ENCODE peak calls at places on chromosomes 13 and 19, in five cellular contexts. K, F, H, Z and A are unnamed samples. For H3K36me3, the result is how much of the 10 kb centered on the place peaks cover.

GRCh38 chr19:17762505-17763229 is 11.4 kb downstream of the FCHO1 start:
- DNase-seq in K (peak), F (peak), H (peak), Z (peak), A (no peak)

GRCh38 chr13:108033800-108034707 is 181.3 kb downstream of the LIG4 start:
- DNase-seq in K (no peak), F (no peak), H (no peak), Z (no peak), A (no peak)

GRCh38 chr13:74074723-74075122 is 59.5 kb downstream of the KLF12 start:
- DNase-seq in K (no peak), F (no peak), H (peak), Z (peak), A (no peak)

GRCh38 chr13:35630551-35631275 is 154.2 kb upstream of the MAB21L1 start:
- DNase-seq in K (peak), F (no peak), H (peak), Z (peak), A (no peak)

GRCh38 chr19:35042954-35043604 is 1.6 kb downstream of the HPN start:
- DNase-seq in K (no peak), F (no peak), H (no peak), Z (no peak), A (no peak)

GRCh38 chr13:100229603-100230002 is 140.7 kb downstream of the PCCA start:
- DNase-seq in K (no peak), F (peak), H (no peak), Z (no peak), A (no peak)

GRCh38 chr13:110023729-110024645 is 237.6 kb upstream of the IRS2 start:
- DNase-seq in K (peak), F (no peak), H (peak), Z (peak), A (no peak)

GRCh38 chr13:110705356-110705825 is 525 bp downstream of the CARS2 start:
- DNase-seq in K (no peak), F (no peak), H (no peak), Z (no peak), A (no peak)

GRCh38 chr13:109914111-109914510 is 127.7 kb upstream of the IRS2 start:
- DNase-seq in K (no peak), F (peak), H (no peak), Z (no peak), A (no peak)

GRCh38 chr13:35923347-35923746 is 207.8 kb downstream of the DCLK1 start:
- DNase-seq in K (no peak), F (peak), H (peak), Z (peak), A (no peak)

GRCh38 chr13:87089391-87089790 is 581.8 kb upstream of the SLITRK5 start:
- DNase-seq in K (no peak), F (no peak), H (peak), Z (peak), A (no peak)

GRCh38 chr19:45693168-45693788 is 812 bp downstream of the QPCTL start:
- DNase-seq in K (peak), F (peak), H (peak), Z (peak), A (peak)

GRCh38 chr19:39406656-39407393 is at the start of gene ZFP36:
- DNase-seq in K (peak), F (peak), H (peak), Z (peak), A (peak)

GRCh38 chr19:13132471-13133166 is 14.6 kb downstream of the NACC1 start:
- DNase-seq in K (no peak), F (no peak), H (peak), Z (peak), A (no peak)

GRCh38 chr13:90105881-90106496 is 1241.5 kb upstream of the MIR17HG start:
- DNase-seq in K (no peak), F (no peak), H (peak), Z (no peak), A (no peak)

GRCh38 chr19:13699786-13700185 is 64.5 kb upstream of the MRI1 start:
- DNase-seq in K (no peak), F (no peak), H (no peak), Z (no peak), A (no peak)

GRCh38 chr19:50380767-50381166 is 3.4 kb upstream of the POLD1 start:
- DNase-seq in K (no peak), F (no peak), H (no peak), Z (no peak), A (no peak)

GRCh38 chr13:80618777-80619176 is 277.9 kb upstream of the SPRY2 start:
- DNase-seq in K (no peak), F (no peak), H (peak), Z (no peak), A (no peak)
- H3K36me3 ChIP-seq in K (under half), F (under half), H (under half), Z (under half), A (under half)

GRCh38 chr19:617551-618246 is 15.6 kb downstream of the POLRMT start:
- DNase-seq in K (no peak), F (no peak), H (no peak), Z (no peak), A (no peak)
- H3K36me3 ChIP-seq in K (under half), F (half or more), H (under half), Z (under half), A (under half)

DNA sequence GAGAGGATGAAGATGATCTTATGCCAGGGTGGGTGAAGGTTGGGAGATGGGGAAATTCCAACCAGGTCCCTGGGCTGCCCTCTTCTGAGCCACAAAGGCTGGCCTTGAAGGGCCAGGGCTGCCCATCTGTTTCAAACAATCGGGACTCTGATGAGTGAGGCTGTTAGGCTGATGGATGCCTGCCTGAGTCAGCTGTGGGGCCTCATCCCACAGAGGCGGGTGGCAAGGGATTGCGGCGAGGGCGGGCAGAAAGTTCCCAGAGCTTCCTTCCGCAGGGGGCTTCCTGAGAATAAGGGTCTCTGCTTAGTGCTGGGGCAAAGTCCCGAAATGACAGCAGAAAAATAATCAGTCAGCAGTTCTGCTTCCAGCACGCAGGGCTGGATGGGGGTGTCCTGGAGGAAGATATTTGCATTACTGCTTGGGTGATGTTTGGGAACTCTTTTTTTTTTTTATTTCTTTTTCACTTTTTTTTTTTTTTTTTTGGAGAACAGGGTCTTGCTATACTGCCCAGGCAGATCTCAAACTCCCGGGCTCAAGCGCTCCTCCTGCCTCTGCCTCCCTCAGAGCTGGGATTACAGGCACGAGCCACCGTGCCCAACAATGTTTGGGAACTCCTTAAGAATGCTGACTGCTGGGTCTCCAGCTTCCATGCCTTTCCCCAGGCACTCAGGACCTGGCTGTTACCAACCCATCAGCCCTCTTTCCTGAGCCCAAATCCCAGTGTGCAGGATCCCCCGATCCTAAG is 14.1 kb downstream of the SH3GL1 start:
- DNase-seq in K (no peak), F (no peak), H (no peak), Z (peak), A (no peak)
- H3K36me3 ChIP-seq in K (under half), F (under half), H (under half), Z (under half), A (under half)

DNA sequence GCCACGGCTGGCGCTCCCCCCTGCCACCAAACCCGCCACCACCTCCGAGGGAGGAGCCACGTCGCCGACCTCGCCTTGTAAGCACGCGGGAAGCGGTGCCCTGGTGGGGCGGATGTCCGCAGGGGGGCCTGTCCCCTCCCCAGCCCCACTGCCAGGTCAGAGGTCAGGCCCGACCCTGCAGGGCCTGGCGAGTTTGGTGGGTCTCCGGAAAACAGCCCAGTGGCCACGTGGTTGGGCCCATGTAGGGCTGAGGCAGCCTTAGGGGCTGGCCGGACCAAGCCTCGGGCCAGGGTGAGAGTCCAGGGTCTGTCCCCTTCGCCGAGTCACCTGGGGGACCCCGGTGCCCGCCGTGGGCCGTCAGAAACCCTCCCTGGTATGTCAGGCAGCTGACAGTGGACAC is 26.5 kb downstream of the SMIM24 start:
- DNase-seq in K (no peak), F (no peak), H (no peak), Z (no peak), A (no peak)
- H3K36me3 ChIP-seq in K (under half), F (half or more), H (under half), Z (half or more), A (under half)

DNA sequence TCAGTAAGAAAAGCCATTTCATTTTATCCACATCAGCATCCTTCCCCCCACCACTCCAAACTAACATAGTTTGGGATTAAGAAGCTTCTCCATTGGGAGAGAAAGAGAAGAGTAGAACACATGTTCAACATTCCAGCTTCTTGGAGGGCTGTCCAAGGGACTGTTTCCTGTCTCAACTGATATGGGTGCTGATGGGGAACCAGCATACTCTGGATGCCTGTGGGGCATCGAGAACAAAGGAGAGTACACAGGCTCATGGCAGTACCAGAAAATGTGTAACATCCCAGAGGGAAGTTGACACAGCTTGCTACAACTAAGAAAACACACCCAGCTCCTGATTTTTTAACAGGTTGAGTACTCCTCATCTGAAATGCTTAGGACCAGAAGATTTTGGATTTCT is 24.7 kb downstream of the SUCLA2 start:
- DNase-seq in K (no peak), F (no peak), H (peak), Z (no peak), A (no peak)
- H3K36me3 ChIP-seq in K (under half), F (under half), H (under half), Z (under half), A (under half)

GRCh38 chr19:1365964-1366695 is 17.6 kb upstream of the NDUFS7 start:
- DNase-seq in K (no peak), F (no peak), H (no peak), Z (no peak), A (no peak)

GRCh38 chr19:1370579-1371361 is 12.9 kb upstream of the NDUFS7 start:
- DNase-seq in K (no peak), F (no peak), H (no peak), Z (no peak), A (no peak)

GRCh38 chr19:1366899-1367870 is 16.5 kb upstream of the NDUFS7 start:
- DNase-seq in K (no peak), F (no peak), H (no peak), Z (no peak), A (no peak)

GRCh38 chr19:1373042-1373533 is 10.6 kb upstream of the NDUFS7 start:
- DNase-seq in K (no peak), F (no peak), H (no peak), Z (no peak), A (no peak)

GRCh38 chr19:1369214-1369805 is 14.4 kb upstream of the NDUFS7 start:
- DNase-seq in K (no peak), F (no peak), H (no peak), Z (no peak), A (no peak)
- H3K36me3 ChIP-seq in K (under half), F (half or more), H (under half), Z (half or more), A (under half)

GRCh38 chr19:40663712-40664692 is 26.4 kb downstream of the NUMBL start:
- DNase-seq in K (no peak), F (no peak), H (no peak), Z (peak), A (no peak)
- H3K36me3 ChIP-seq in K (under half), F (under half), H (under half), Z (under half), A (under half)